ENCODE peak calls at places on chromosomes 3 and 15, in nine cellular contexts. W is astrocyte; N is HCT116; X is A549; I is neuronal stem cell; F is spleen; D is sigmoid colon; G is hepatocyte; Y is CD8-positive, alpha-beta T cell. S is an unnamed sample.

GRCh38 chr3:98711426-98711825 is 51.7 kb upstream of the ST3GAL6 start:
- DNase-seq in N (no peak), I (no peak), Y (no peak), F (no peak), D (no peak), W (no peak), G (no peak), X (no peak), S (no peak)

GRCh38 chr3:48599077-48599501 is 4.0 kb upstream of the COL7A1 start:
- DNase-seq in G (no peak), X (no peak), Y (no peak), D (no peak), N (no peak), W (no peak), I (no peak), F (no peak), S (no peak)

GRCh38 chr15:22831473-22831872 is 7.0 kb upstream of the NIPA2 start:
- DNase-seq in N (no peak), X (no peak), W (no peak), F (no peak), D (no peak), I (no peak), G (no peak), Y (no peak), S (no peak)

GRCh38 chr3:27712136-27713065 is 9.7 kb downstream of the EOMES start:
- DNase-seq in G (peak; percentile 89), N (peak; percentile 55), F (peak; percentile 93), Y (peak; percentile 79), X (peak; percentile 96), I (no peak), D (peak; percentile 88), W (peak; percentile 50), S (peak; percentile 87)

GRCh38 chr15:97961067-97961954 is 808 bp downstream of the ARRDC4 start:
- DNase-seq in X (no peak), W (no peak), D (peak; percentile 89), G (peak; percentile 59), N (peak; percentile 1), Y (peak; percentile 13), I (peak; percentile 9), F (peak; percentile 91), S (peak; percentile 22)

GRCh38 chr15:70140543-70141375 is 43.0 kb upstream of the TLE3 start:
- DNase-seq in G (peak; percentile 79), W (peak; percentile 48), D (no peak), F (no peak), X (no peak), N (no peak), Y (no peak), I (no peak), S (peak; percentile 64)

GRCh38 chr15:45141386-45141785 is 11.6 kb downstream of the DUOX1 start:
- DNase-seq in D (no peak), N (no peak), F (peak; percentile 47), Y (no peak), X (no peak), I (no peak), W (no peak), G (no peak), S (no peak)

GRCh38 chr3:172782235-172782634 is 31.7 kb downstream of the ECT2 start:
- DNase-seq in X (no peak), F (no peak), N (no peak), W (no peak), Y (no peak), D (no peak), G (no peak), I (no peak), S (no peak)

GRCh38 chr3:37537914-37538691 is 323.6 kb upstream of the CTDSPL start:
- DNase-seq in Y (no peak), I (no peak), G (peak; percentile 22), N (no peak), W (no peak), D (no peak), X (no peak), F (no peak), S (peak; percentile 14)

GRCh38 chr3:185717121-185717520 is 107.7 kb downstream of the IGF2BP2 start:
- DNase-seq in F (no peak), N (no peak), Y (no peak), D (no peak), I (no peak), X (no peak), G (peak; percentile 56), W (peak; percentile 81), S (peak; percentile 89)

GRCh38 chr15:37880009-37880834 is 54.2 kb upstream of the TMCO5A start:
- DNase-seq in Y (no peak), X (peak; percentile 0), D (no peak), G (peak; percentile 58), I (peak; percentile 29), W (peak; percentile 82), N (peak; percentile 38), F (no peak), S (peak; percentile 66)

GRCh38 chr15:67188551-67189218 is 65.8 kb downstream of the AAGAB start:
- DNase-seq in W (peak; percentile 65), I (no peak), Y (no peak), D (peak; percentile 88), G (peak; percentile 66), N (no peak), F (no peak), X (no peak), S (peak; percentile 91)

DNA sequence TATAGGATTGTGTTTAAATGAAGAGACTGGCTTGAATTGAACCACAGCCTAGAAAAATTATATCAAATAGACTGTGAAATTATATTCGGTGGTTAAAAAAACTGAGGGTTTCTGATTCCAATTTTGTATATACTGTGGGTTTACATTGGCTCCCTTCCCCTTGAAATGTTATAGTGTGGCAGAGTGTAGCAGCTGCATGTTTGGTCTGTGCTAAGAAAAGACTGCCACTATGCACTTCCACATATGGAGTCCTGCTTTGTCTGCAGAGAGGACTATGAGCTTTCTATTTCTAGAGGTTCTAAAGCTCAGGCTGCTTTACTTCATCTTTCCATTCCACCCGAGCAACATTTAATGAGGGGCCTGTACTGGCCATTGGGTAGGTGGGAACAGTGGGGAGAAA is 112.3 kb downstream of the P3H2 start:
- DNase-seq in N (no peak), I (no peak), G (no peak), X (no peak), F (no peak), D (no peak), Y (no peak), W (no peak), S (no peak)
- H3K4me1 ChIP-seq in N (peaks cover 16% of the 10 kb centered on the region), I (peaks cover 1% of the 10 kb centered on the region), G (peaks cover 15% of the 10 kb centered on the region), X (peaks cover 63% of the 10 kb centered on the region), F (no peaks in the 10 kb centered on the region), D (no peaks in the 10 kb centered on the region), Y (no peaks in the 10 kb centered on the region), W (peaks cover 29% of the 10 kb centered on the region), S (peaks cover 76% of the 10 kb centered on the region)

DNA sequence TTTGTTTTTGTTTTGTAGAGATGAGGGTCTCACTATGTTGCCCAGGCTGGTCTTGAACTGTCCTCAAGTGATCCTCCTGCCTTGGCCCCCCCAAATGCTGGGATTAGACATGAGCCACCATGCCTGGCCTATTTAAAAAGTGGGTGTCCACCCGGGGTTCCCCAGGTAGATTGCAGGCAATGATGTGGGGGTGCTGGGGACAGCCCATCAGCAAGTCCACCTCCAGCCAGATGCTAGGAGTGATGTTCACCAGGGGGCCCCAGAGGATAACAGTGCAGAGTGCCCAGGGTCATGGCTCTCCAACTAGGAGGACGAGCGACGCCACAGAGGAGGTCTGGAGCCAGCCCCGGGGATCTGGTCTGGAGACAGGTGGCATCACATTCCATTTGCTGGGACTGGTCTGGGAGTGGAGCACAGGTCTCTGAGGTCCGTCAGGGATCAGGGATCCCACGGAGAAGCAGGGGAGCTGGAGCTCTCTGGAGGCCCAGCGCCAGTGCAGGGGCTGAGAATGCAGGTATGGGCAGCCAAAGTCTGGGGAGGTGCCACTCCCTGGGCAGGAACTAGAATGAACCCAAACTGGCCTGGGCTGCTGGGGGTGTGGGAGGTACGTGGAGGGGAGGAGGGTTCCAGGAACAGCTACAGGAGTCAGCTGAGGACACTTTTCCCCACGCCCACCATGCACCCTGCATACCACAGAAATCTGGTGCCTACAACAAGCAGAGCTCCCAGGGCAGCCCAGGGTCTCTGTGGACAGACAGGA is 51.2 kb upstream of the PCSK6 start:
- DNase-seq in D (peak; percentile 63), I (no peak), F (no peak), X (no peak), Y (no peak), W (no peak), N (no peak), G (no peak), S (peak; percentile 14)
- H3K4me1 ChIP-seq in D (no peaks in the 10 kb centered on the region), I (no peaks in the 10 kb centered on the region), F (no peaks in the 10 kb centered on the region), X (no peaks in the 10 kb centered on the region), Y (no peaks in the 10 kb centered on the region), W (no peaks in the 10 kb centered on the region), N (no peaks in the 10 kb centered on the region), G (peaks cover 5% of the 10 kb centered on the region), S (no peaks in the 10 kb centered on the region)

GRCh38 chr3:128078875-128079274 is 26.6 kb downstream of the SEC61A1 start:
- DNase-seq in I (no peak), Y (no peak), N (no peak), G (no peak), X (no peak), W (no peak), D (no peak), F (no peak), S (no peak)

GRCh38 chr3:128074851-128075515 is 22.7 kb downstream of the SEC61A1 start:
- DNase-seq in D (no peak), F (no peak), I (no peak), Y (no peak), X (no peak), G (peak; percentile 30), W (no peak), N (no peak), S (no peak)

GRCh38 chr3:128076783-128077624 is 24.8 kb downstream of the SEC61A1 start:
- DNase-seq in I (no peak), W (no peak), N (no peak), Y (no peak), D (no peak), F (peak; percentile 88), G (peak; percentile 57), X (no peak), S (no peak)

GRCh38 chr3:128075516-128076464 is 23.6 kb downstream of the SEC61A1 start:
- DNase-seq in D (peak; percentile 90), X (peak; percentile 40), F (peak; percentile 97), Y (peak; percentile 87), N (peak; percentile 67), G (peak; percentile 93), I (peak; percentile 91), W (peak; percentile 51), S (peak; percentile 90)

GRCh38 chr3:128076465-128076782 is 24.2 kb downstream of the SEC61A1 start:
- DNase-seq in X (no peak), N (no peak), I (no peak), W (no peak), G (no peak), D (peak; percentile 66), Y (no peak), F (no peak), S (peak; percentile 14)
- H3K4me1 ChIP-seq in X (peaks cover 35% of the 10 kb centered on the region), N (peaks cover 9% of the 10 kb centered on the region), I (peaks cover 19% of the 10 kb centered on the region), W (peaks cover 47% of the 10 kb centered on the region), G (peaks cover 22% of the 10 kb centered on the region), D (no peaks in the 10 kb centered on the region), Y (peaks cover 14% of the 10 kb centered on the region), F (peaks cover 25% of the 10 kb centered on the region), S (peaks cover 24% of the 10 kb centered on the region)

DNA sequence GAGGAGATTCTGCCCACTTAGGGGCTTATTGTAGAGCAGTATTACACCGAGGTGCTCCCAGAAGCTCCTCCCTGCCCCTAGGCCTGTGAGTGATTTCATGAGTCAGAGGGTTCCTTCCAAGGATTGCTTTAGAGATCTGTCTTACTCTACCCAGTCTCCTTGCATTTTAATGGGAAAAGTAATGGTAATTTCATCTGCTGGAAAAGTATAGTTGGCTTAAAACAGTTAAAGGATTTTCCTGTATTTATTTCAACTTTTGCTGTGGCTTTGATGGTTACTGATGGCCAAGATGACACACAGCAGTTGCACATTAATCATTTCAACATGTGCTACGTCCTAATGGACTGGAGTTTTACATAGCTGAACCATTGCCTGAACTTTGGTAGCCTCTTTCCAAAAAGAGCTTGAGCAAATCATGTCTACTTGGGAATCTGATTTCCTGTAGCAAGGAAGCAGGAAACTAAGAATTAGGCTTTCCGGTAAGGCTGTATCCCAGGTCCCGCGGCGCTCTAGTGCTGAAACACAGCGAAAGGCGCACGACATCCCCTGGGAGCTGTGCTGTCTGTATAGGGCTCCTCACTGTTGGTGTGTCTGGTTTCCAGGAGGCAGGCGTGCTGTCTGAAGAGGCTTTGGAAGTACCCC is 9.2 kb upstream of the PGPEP1L start:
- DNase-seq in G (no peak), Y (no peak), N (no peak), D (no peak), X (peak; percentile 48), W (peak; percentile 63), I (no peak), F (no peak), S (no peak)
- H3K4me1 ChIP-seq in G (peaks cover 12% of the 10 kb centered on the region), Y (peaks cover 6% of the 10 kb centered on the region), N (peaks cover 8% of the 10 kb centered on the region), D (no peaks in the 10 kb centered on the region), X (peaks cover 29% of the 10 kb centered on the region), W (peaks cover 11% of the 10 kb centered on the region), I (peaks cover 3% of the 10 kb centered on the region), F (peaks cover 13% of the 10 kb centered on the region), S (no peaks in the 10 kb centered on the region)

S was measured in cardiac muscle cell.